ENCODE peak calls at places on chromosome 3, in four cellular contexts. One of them, this sample, is unnamed.
A peak's percentile ranks its signal among the peaks of the same experiment; 100 is the strongest.

GRCh38 chr3:139689122-139689521 is 11.3 kb upstream of the NMNAT3 start:
- DNase-seq in glutamatergic neuron: peak; percentile 32
- DNase-seq in HTR-8/SVneo: no peak
- DNase-seq in NCI-H1417: peak; percentile 79
- DNase-seq in this sample: no peak

GRCh38 chr3:74832925-74833324 is 218.5 kb upstream of the CNTN3 start:
- DNase-seq in HTR-8/SVneo: no peak
- DNase-seq in glutamatergic neuron: no peak
- DNase-seq in NCI-H1417: no peak
- DNase-seq in this sample: no peak

GRCh38 chr3:46693038-46693896 is at the start of gene ALS2CL:
- DNase-seq in NCI-H1417: peak; percentile 17
- DNase-seq in HTR-8/SVneo: peak; percentile 53
- DNase-seq in glutamatergic neuron: peak; percentile 55
- DNase-seq in this sample: peak; percentile 68

GRCh38 chr3:156304406-156304805 is 184.0 kb downstream of the KCNAB1 start:
- DNase-seq in glutamatergic neuron: no peak
- DNase-seq in NCI-H1417: no peak
- DNase-seq in HTR-8/SVneo: no peak
- DNase-seq in this sample: no peak

GRCh38 chr3:176584413-176585176 is 612.7 kb downstream of the TBL1XR1 start:
- DNase-seq in NCI-H1417: no peak
- DNase-seq in glutamatergic neuron: no peak
- DNase-seq in HTR-8/SVneo: no peak
- DNase-seq in this sample: no peak

GRCh38 chr3:11770105-11770476 is 76.6 kb downstream of the TAMM41 start:
- DNase-seq in glutamatergic neuron: no peak
- DNase-seq in HTR-8/SVneo: no peak
- DNase-seq in NCI-H1417: no peak
- DNase-seq in this sample: no peak

GRCh38 chr3:139418144-139418543 is 28.7 kb upstream of the COPB2 start:
- DNase-seq in glutamatergic neuron: no peak
- DNase-seq in HTR-8/SVneo: no peak
- DNase-seq in NCI-H1417: no peak
- DNase-seq in this sample: no peak

GRCh38 chr3:37997791-37998370 is 7.3 kb downstream of the VILL start:
- DNase-seq in HTR-8/SVneo: no peak
- DNase-seq in NCI-H1417: no peak
- DNase-seq in glutamatergic neuron: no peak
- DNase-seq in this sample: no peak

GRCh38 chr3:196080997-196081833 is 675 bp downstream of the TFRC start:
- DNase-seq in glutamatergic neuron: peak; percentile 67
- DNase-seq in HTR-8/SVneo: peak; percentile 25
- DNase-seq in NCI-H1417: peak; percentile 92
- DNase-seq in this sample: peak; percentile 60

GRCh38 chr3:64143399-64144130 is 81.7 kb downstream of the PRICKLE2 start:
- DNase-seq in HTR-8/SVneo: peak; percentile 66
- DNase-seq in NCI-H1417: peak; percentile 94
- DNase-seq in glutamatergic neuron: no peak
- DNase-seq in this sample: no peak

GRCh38 chr3:124217542-124217941 is 225.6 kb upstream of the ROPN1 start:
- DNase-seq in HTR-8/SVneo: peak; percentile 61
- DNase-seq in glutamatergic neuron: no peak
- DNase-seq in NCI-H1417: peak; percentile 19
- DNase-seq in this sample: no peak

GRCh38 chr3:29186131-29186599 is 94.7 kb upstream of the RBMS3 start:
- DNase-seq in glutamatergic neuron: no peak
- DNase-seq in HTR-8/SVneo: no peak
- DNase-seq in NCI-H1417: no peak
- DNase-seq in this sample: no peak

GRCh38 chr3:46078712-46079400 is 51.6 kb upstream of the XCR1 start:
- DNase-seq in glutamatergic neuron: peak; percentile 87
- DNase-seq in HTR-8/SVneo: peak; percentile 69
- DNase-seq in NCI-H1417: peak; percentile 94
- DNase-seq in this sample: peak; percentile 85

GRCh38 chr3:30188713-30189112 is 417.7 kb upstream of the TGFBR2 start:
- DNase-seq in HTR-8/SVneo: no peak
- DNase-seq in glutamatergic neuron: no peak
- DNase-seq in NCI-H1417: peak; percentile 60
- DNase-seq in this sample: no peak

GRCh38 chr3:76063019-76063418 is 277.7 kb upstream of the ZNF717 start:
- DNase-seq in HTR-8/SVneo: peak; percentile 20
- DNase-seq in NCI-H1417: no peak
- DNase-seq in glutamatergic neuron: no peak
- DNase-seq in this sample: no peak

GRCh38 chr3:102926618-102927017 is 491.8 kb downstream of the ZPLD1 start:
- DNase-seq in HTR-8/SVneo: no peak
- DNase-seq in glutamatergic neuron: no peak
- DNase-seq in NCI-H1417: no peak
- DNase-seq in this sample: no peak

This sample was measured in central memory CD4-positive, alpha-beta T cell.